ENCODE peak calls at places on chromosomes 7 and 10, in four cellular contexts. G is IMR-90, Y is uterus, P is right cardiac atrium. L is an unnamed sample.

GRCh38 chr7:41238851-41239331 is 464.0 kb downstream of the INHBA start:
- DNase-seq in G (peak; percentile 47), Y (no peak), P (no peak), L (no peak)

GRCh38 chr10:56920586-56921250 is 559.7 kb upstream of the ZWINT start:
- DNase-seq in G (no peak), Y (no peak), P (no peak), L (no peak)

GRCh38 chr10:96718304-96718990 is 1.9 kb downstream of the PIK3AP1 start:
- DNase-seq in G (no peak), Y (no peak), P (peak; percentile 51), L (no peak)

GRCh38 chr10:5731559-5731958 is 46.9 kb downstream of the TASOR2 start:
- DNase-seq in G (no peak), Y (no peak), P (no peak), L (no peak)

GRCh38 chr7:6226194-6226799 is 46.1 kb downstream of the CYTH3 start:
- DNase-seq in G (peak; percentile 82), Y (no peak), P (no peak), L (no peak)

GRCh38 chr7:129161524-129161923 is 17.0 kb downstream of the TSPAN33 start:
- DNase-seq in G (no peak), Y (no peak), P (no peak), L (no peak)

GRCh38 chr10:122475581-122475980 is 14.2 kb downstream of the HTRA1 start:
- DNase-seq in G (peak; percentile 39), Y (no peak), P (no peak), L (no peak)

GRCh38 chr10:44908071-44908709 is 2.9 kb upstream of the TMEM72 start:
- DNase-seq in G (peak; percentile 59), Y (no peak), P (peak; percentile 58), L (no peak)

GRCh38 chr10:408223-408622 is 273.0 kb downstream of the ZMYND11 start:
- DNase-seq in G (no peak), Y (no peak), P (no peak), L (no peak)

GRCh38 chr10:83343676-83344075 is 795.6 kb upstream of the GHITM start:
- DNase-seq in G (no peak), Y (no peak), P (no peak), L (no peak)

GRCh38 chr7:152137476-152138025 is 112.1 kb downstream of the GALNT11 start:
- DNase-seq in G (peak; percentile 10), Y (no peak), P (peak; percentile 67), L (no peak)

GRCh38 chr10:13475124-13475523 is 53.7 kb downstream of the BEND7 start:
- DNase-seq in G (no peak), Y (no peak), P (no peak), L (no peak)

GRCh38 chr10:25175527-25176420 is 973 bp downstream of the GPR158 start:
- DNase-seq in G (no peak), Y (no peak), P (peak; percentile 38), L (peak; percentile 65)

GRCh38 chr10:25178411-25178810 is 3.6 kb downstream of the GPR158 start:
- DNase-seq in G (no peak), Y (no peak), P (no peak), L (peak; percentile 21)

GRCh38 chr10:25177754-25178135 is 2.9 kb downstream of the GPR158 start:
- DNase-seq in G (no peak), Y (no peak), P (no peak), L (no peak)

GRCh38 chr10:25176421-25176968 is 1.7 kb downstream of the GPR158 start:
- DNase-seq in G (no peak), Y (no peak), P (peak; percentile 24), L (peak; percentile 17)

DNA sequence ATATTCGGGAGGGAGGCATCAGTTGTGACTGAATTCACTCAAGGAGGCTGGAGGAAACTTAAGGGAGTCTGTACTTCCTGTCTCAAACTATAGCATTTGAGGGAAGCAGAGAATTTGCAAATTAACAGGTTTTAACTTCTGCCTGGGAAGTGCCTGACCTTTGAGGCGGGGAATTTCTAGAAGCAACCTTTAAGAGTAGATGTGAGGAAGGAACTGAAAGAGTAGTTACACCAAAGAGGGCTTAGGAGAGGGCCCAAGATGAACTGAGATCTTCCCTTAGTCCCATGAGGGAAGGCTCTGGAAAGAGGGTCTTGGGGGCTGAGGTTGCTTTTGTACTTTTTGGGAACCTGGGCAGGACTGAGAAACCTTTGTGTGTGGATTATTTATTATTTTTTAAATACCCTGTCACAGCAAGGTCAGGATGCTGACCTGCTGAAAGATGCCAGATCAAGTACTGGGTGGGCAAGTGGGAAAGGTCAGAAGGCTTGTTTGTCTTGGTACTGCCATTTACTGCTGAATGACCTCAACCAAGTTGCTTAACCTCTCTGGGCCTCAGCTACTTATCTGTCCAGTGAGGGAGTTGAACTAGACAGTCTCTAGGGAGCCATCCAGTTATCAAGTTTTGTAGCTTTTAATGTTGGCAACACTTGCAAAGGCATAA is 2.4 kb downstream of the GPR158 start:
- DNase-seq in G (no peak), Y (no peak), P (no peak), L (peak; percentile 18)
- H3K4me3 ChIP-seq in G (no peak overlapping the region), Y (no peak overlapping the region), P (no peak overlapping the region), L (no peak overlapping the region)

GRCh38 chr7:27143950-27144798 is 693 bp upstream of the HOXA5 start:
- DNase-seq in G (peak; percentile 72), Y (no peak), P (no peak), L (peak; percentile 7)
- H3K4me3 ChIP-seq in G (peak overlapping the region; percentile 40), Y (no peak overlapping the region), P (peak overlapping the region; percentile 64), L (peak overlapping the region; percentile 46)

DNA sequence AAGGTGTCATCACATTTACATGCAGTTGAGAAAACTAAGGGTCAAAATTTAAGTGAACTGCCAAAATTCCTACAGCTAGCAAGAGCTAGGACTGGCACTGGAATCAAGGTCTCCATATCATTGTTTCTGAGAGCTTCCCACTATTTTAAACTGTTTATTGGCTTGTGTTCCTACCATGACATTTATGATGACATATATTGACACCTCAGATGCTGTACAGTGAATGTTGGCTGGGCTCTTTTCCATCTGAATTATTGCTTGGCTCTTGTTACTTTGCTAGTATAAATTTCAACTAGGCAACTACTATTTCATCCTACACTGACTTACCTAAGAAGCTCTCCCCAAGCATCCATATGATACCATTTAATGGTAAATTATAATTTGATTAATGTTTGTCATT is 2.0 kb downstream of the THSD7A start:
- DNase-seq in G (no peak), Y (no peak), P (no peak), L (no peak)
- H3K4me3 ChIP-seq in G (no peak overlapping the region), Y (no peak overlapping the region), P (no peak overlapping the region), L (no peak overlapping the region)

GRCh38 chr10:60140681-60141632 is 234.6 kb upstream of the CCDC6 start:
- DNase-seq in G (peak; percentile 13), Y (peak; percentile 56), P (peak; percentile 60), L (peak; percentile 83)
- H3K4me3 ChIP-seq in G (no peak overlapping the region), Y (peak overlapping the region; percentile 34), P (peak overlapping the region; percentile 64), L (peak overlapping the region; percentile 1)

GRCh38 chr7:36658603-36659516 is 65.4 kb downstream of the AOAH start:
- DNase-seq in G (peak; percentile 94), Y (no peak), P (no peak), L (no peak)
- H3K4me3 ChIP-seq in G (no peak overlapping the region), Y (no peak overlapping the region), P (no peak overlapping the region), L (no peak overlapping the region)